ENCODE peak calls at places on chromosome 10, in five cellular contexts. S is fibroblast of lung; X is naive thymus-derived CD8-positive, alpha-beta T cell; Q is fibroblast of the conjunctiva; C is NCI-H1105. U is an unnamed sample.

GRCh38 chr10:132421377-132422168 is 24.6 kb downstream of the PWWP2B start:
- DNase-seq in X (no peak), S (peak; percentile 69), C (no peak), Q (no peak), U (no peak)

GRCh38 chr10:92732958-92733357 is 43.2 kb downstream of the HHEX start:
- DNase-seq in Q (no peak), C (no peak), X (no peak), S (no peak), U (no peak)

GRCh38 chr10:15781381-15781960 is 61.7 kb upstream of the ITGA8 start:
- DNase-seq in C (no peak), X (no peak), S (no peak), Q (no peak), U (no peak)

GRCh38 chr10:17043586-17043985 is 86.0 kb downstream of the CUBN start:
- DNase-seq in Q (no peak), X (no peak), C (no peak), S (no peak), U (no peak)

GRCh38 chr10:50310560-50311174 is 59.4 kb upstream of the ASAH2 start:
- DNase-seq in C (no peak), S (no peak), X (no peak), Q (no peak), U (peak; percentile 30)

GRCh38 chr10:114340816-114341215 is 63.5 kb downstream of the AFAP1L2 start:
- DNase-seq in S (no peak), X (no peak), C (no peak), Q (no peak), U (no peak)

GRCh38 chr10:77906863-77907861 is 19.4 kb downstream of the DLG5 start:
- DNase-seq in X (no peak), S (no peak), C (no peak), Q (no peak), U (no peak)

GRCh38 chr10:131311661-131312260 is at the start of gene TCERG1L:
- DNase-seq in Q (no peak), C (peak; percentile 41), X (no peak), S (no peak), U (no peak)

GRCh38 chr10:123245264-123245663 is 91.1 kb downstream of the BUB3 start:
- DNase-seq in X (no peak), Q (no peak), S (no peak), C (no peak), U (no peak)

GRCh38 chr10:558331-558730 is 131.1 kb downstream of the DIP2C start:
- DNase-seq in S (no peak), Q (no peak), X (no peak), C (no peak), U (no peak)

GRCh38 chr10:99234067-99234738 is 1.4 kb downstream of the HPSE2 start:
- DNase-seq in C (no peak), Q (no peak), X (no peak), S (peak; percentile 69), U (peak; percentile 15)

GRCh38 chr10:132521466-132522102 is 16.0 kb upstream of the INPP5A start:
- DNase-seq in S (no peak), C (no peak), X (peak; percentile 58), Q (no peak), U (no peak)

GRCh38 chr10:99530108-99531025 is 2.4 kb upstream of the NKX2-3 start:
- DNase-seq in S (no peak), Q (no peak), C (no peak), X (no peak), U (peak; percentile 47)

GRCh38 chr10:97498841-97499560 is at the start of gene UBTD1:
- DNase-seq in S (peak; percentile 41), X (no peak), Q (no peak), C (no peak), U (peak; percentile 45)

GRCh38 chr10:113469796-113470195 is 83.1 kb upstream of the HABP2 start:
- DNase-seq in C (no peak), X (no peak), Q (no peak), S (no peak), U (no peak)

U was measured in HCEC 1CT.